ENCODE peak calls at places on chromosomes 4 and X, in ten cellular contexts. One of them, this sample, is unnamed. For H3K4me1, the result is how much of the 10 kb centered on the place peaks cover.

GRCh38 chrX:4936315-4936714 is 1222.9 kb upstream of the PRKX start:
- ATAC-seq in heart right ventricle: no peak
- ATAC-seq in pancreas: no peak
- ATAC-seq in lower lobe of right lung: no peak
- ATAC-seq in mucosa of descending colon: no peak
- ATAC-seq in K562: no peak
- ATAC-seq in CD8-positive, alpha-beta T cell: no peak
- ATAC-seq in left lung: peak
- ATAC-seq in heart left ventricle: peak
- ATAC-seq in upper lobe of left lung: no peak
- ATAC-seq in this sample: no peak

GRCh38 chrX:118570209-118570608 is 74.6 kb downstream of the DOCK11 start:
- ATAC-seq in heart right ventricle: no peak
- ATAC-seq in pancreas: no peak
- ATAC-seq in lower lobe of right lung: no peak
- ATAC-seq in mucosa of descending colon: no peak
- ATAC-seq in K562: no peak
- ATAC-seq in CD8-positive, alpha-beta T cell: no peak
- ATAC-seq in left lung: no peak
- ATAC-seq in heart left ventricle: no peak
- ATAC-seq in upper lobe of left lung: no peak
- ATAC-seq in this sample: no peak

GRCh38 chrX:20046270-20046669 is 55.4 kb upstream of the BCLAF3 start:
- ATAC-seq in heart right ventricle: no peak
- ATAC-seq in pancreas: no peak
- ATAC-seq in lower lobe of right lung: no peak
- ATAC-seq in mucosa of descending colon: no peak
- ATAC-seq in K562: no peak
- ATAC-seq in CD8-positive, alpha-beta T cell: no peak
- ATAC-seq in left lung: no peak
- ATAC-seq in heart left ventricle: no peak
- ATAC-seq in upper lobe of left lung: no peak
- ATAC-seq in this sample: no peak

GRCh38 chr4:126799971-126800722 is 832.6 kb upstream of the INTU start:
- ATAC-seq in heart right ventricle: no peak
- ATAC-seq in pancreas: no peak
- ATAC-seq in lower lobe of right lung: no peak
- ATAC-seq in mucosa of descending colon: no peak
- ATAC-seq in K562: peak
- ATAC-seq in CD8-positive, alpha-beta T cell: no peak
- ATAC-seq in left lung: peak
- ATAC-seq in heart left ventricle: no peak
- ATAC-seq in upper lobe of left lung: no peak
- ATAC-seq in this sample: no peak

GRCh38 chr4:73945674-73946449 is 36.0 kb downstream of the PF4 start:
- ATAC-seq in heart right ventricle: no peak
- ATAC-seq in pancreas: no peak
- ATAC-seq in lower lobe of right lung: peak
- ATAC-seq in mucosa of descending colon: no peak
- ATAC-seq in K562: no peak
- ATAC-seq in CD8-positive, alpha-beta T cell: no peak
- ATAC-seq in left lung: peak
- ATAC-seq in heart left ventricle: no peak
- ATAC-seq in upper lobe of left lung: peak
- ATAC-seq in this sample: no peak

GRCh38 chr4:183504930-183505555 is at the start of gene ING2:
- ATAC-seq in heart right ventricle: peak
- ATAC-seq in pancreas: peak
- ATAC-seq in lower lobe of right lung: peak
- ATAC-seq in mucosa of descending colon: peak
- ATAC-seq in K562: peak
- ATAC-seq in CD8-positive, alpha-beta T cell: peak
- ATAC-seq in left lung: peak
- ATAC-seq in heart left ventricle: peak
- ATAC-seq in upper lobe of left lung: peak
- ATAC-seq in this sample: peak

GRCh38 chrX:19576742-19577141 is 61.4 kb upstream of the MAP3K15 start:
- ATAC-seq in heart right ventricle: no peak
- ATAC-seq in pancreas: no peak
- ATAC-seq in lower lobe of right lung: no peak
- ATAC-seq in mucosa of descending colon: no peak
- ATAC-seq in K562: no peak
- ATAC-seq in CD8-positive, alpha-beta T cell: no peak
- ATAC-seq in left lung: no peak
- ATAC-seq in heart left ventricle: peak
- ATAC-seq in upper lobe of left lung: no peak
- ATAC-seq in this sample: peak

GRCh38 chr4:123116412-123116811 is 194.0 kb upstream of the NUDT6 start:
- ATAC-seq in heart right ventricle: no peak
- ATAC-seq in pancreas: no peak
- ATAC-seq in lower lobe of right lung: no peak
- ATAC-seq in mucosa of descending colon: peak
- ATAC-seq in K562: no peak
- ATAC-seq in CD8-positive, alpha-beta T cell: no peak
- ATAC-seq in left lung: no peak
- ATAC-seq in heart left ventricle: no peak
- ATAC-seq in upper lobe of left lung: no peak
- ATAC-seq in this sample: no peak

GRCh38 chrX:115589419-115589818 is 28.4 kb downstream of the PLS3 start:
- ATAC-seq in heart right ventricle: no peak
- ATAC-seq in pancreas: no peak
- ATAC-seq in lower lobe of right lung: no peak
- ATAC-seq in mucosa of descending colon: peak
- ATAC-seq in K562: no peak
- ATAC-seq in CD8-positive, alpha-beta T cell: no peak
- ATAC-seq in left lung: peak
- ATAC-seq in heart left ventricle: no peak
- ATAC-seq in upper lobe of left lung: no peak
- ATAC-seq in this sample: no peak

GRCh38 chr4:87005690-87006461 is 71.1 kb downstream of the AFF1 start:
- ATAC-seq in heart right ventricle: peak
- ATAC-seq in pancreas: no peak
- ATAC-seq in lower lobe of right lung: peak
- ATAC-seq in mucosa of descending colon: peak
- ATAC-seq in K562: peak
- ATAC-seq in CD8-positive, alpha-beta T cell: peak
- ATAC-seq in left lung: peak
- ATAC-seq in heart left ventricle: no peak
- ATAC-seq in upper lobe of left lung: peak
- ATAC-seq in this sample: peak

GRCh38 chr4:38523524-38524448 is 140.2 kb upstream of the KLF3 start:
- ATAC-seq in heart right ventricle: peak
- ATAC-seq in pancreas: no peak
- ATAC-seq in lower lobe of right lung: peak
- ATAC-seq in mucosa of descending colon: peak
- ATAC-seq in K562: peak
- ATAC-seq in CD8-positive, alpha-beta T cell: peak
- ATAC-seq in left lung: peak
- ATAC-seq in heart left ventricle: peak
- ATAC-seq in upper lobe of left lung: peak
- ATAC-seq in this sample: peak

DNA sequence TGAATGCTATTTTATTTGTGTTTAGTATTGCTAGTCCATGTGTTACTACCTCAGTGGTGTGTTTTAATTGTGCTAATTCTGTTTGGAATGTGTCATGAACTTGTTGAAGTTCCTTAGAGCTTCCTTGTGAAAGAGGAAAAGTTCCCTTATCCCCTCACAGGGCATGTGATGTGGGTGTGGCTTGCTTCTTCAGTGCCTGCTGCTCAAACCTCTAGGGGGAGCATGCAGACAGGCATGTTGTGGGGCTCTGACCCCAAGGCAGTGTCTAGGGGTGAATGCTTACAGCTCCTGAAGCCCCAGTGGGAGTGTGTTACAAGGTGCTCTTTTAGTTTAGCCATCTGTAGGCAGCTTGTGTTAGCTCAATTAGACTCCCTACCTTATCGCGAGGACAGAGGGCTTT is 86.5 kb downstream of the MAGED4 start:
- ATAC-seq in heart right ventricle: no peak
- ATAC-seq in pancreas: no peak
- ATAC-seq in lower lobe of right lung: no peak
- ATAC-seq in mucosa of descending colon: no peak
- ATAC-seq in K562: peak
- ATAC-seq in CD8-positive, alpha-beta T cell: no peak
- ATAC-seq in left lung: peak
- ATAC-seq in heart left ventricle: no peak
- ATAC-seq in upper lobe of left lung: no peak
- ATAC-seq in this sample: no peak
- TF ChIP-seq CTCF in heart right ventricle: no peak
- TF ChIP-seq CTCF in pancreas: no peak
- TF ChIP-seq CTCF in lower lobe of right lung: peak
- TF ChIP-seq CTCF in mucosa of descending colon: no peak
- TF ChIP-seq CTCF in K562: peak
- TF ChIP-seq CTCF in CD8-positive, alpha-beta T cell: no peak
- TF ChIP-seq CTCF in left lung: no peak
- TF ChIP-seq CTCF in heart left ventricle: no peak
- TF ChIP-seq CTCF in upper lobe of left lung: peak
- TF ChIP-seq CTCF in this sample: no peak

GRCh38 chr4:108611360-108611759 is 9.0 kb upstream of the RPL34 start:
- ATAC-seq in heart right ventricle: no peak
- ATAC-seq in pancreas: no peak
- ATAC-seq in lower lobe of right lung: no peak
- ATAC-seq in mucosa of descending colon: no peak
- ATAC-seq in K562: peak
- ATAC-seq in CD8-positive, alpha-beta T cell: no peak
- ATAC-seq in left lung: no peak
- ATAC-seq in heart left ventricle: no peak
- ATAC-seq in upper lobe of left lung: peak
- ATAC-seq in this sample: no peak
- H3K4me3 ChIP-seq in heart right ventricle: no peak
- H3K4me3 ChIP-seq in pancreas: no peak
- H3K4me3 ChIP-seq in lower lobe of right lung: peak
- H3K4me3 ChIP-seq in mucosa of descending colon: no peak
- H3K4me3 ChIP-seq in K562: no peak
- H3K4me3 ChIP-seq in CD8-positive, alpha-beta T cell: no peak
- H3K4me3 ChIP-seq in left lung: no peak
- H3K4me3 ChIP-seq in heart left ventricle: peak
- H3K4me3 ChIP-seq in upper lobe of left lung: no peak
- H3K4me3 ChIP-seq in this sample: peak

DNA sequence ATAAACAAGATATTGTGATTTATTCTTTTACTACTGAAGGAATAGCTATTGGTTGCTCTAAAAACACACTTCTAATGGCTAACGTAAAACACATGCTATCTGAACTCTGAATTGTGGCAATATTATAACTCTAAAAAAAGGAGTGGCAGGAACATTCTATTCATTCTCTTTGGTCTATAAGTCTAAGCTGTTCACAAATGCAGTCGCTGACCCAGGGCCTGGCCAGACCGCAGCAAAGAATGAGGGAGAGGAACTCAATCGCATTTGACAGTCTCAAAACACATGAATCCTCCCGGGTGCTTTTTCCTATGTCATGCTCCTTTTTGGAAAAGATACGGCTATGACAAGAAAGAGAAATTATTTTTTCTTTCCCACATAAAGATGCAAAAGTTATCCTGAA is 651.6 kb upstream of the PITX2 start:
- ATAC-seq in heart right ventricle: no peak
- ATAC-seq in pancreas: no peak
- ATAC-seq in lower lobe of right lung: no peak
- ATAC-seq in mucosa of descending colon: no peak
- ATAC-seq in K562: no peak
- ATAC-seq in CD8-positive, alpha-beta T cell: no peak
- ATAC-seq in left lung: no peak
- ATAC-seq in heart left ventricle: no peak
- ATAC-seq in upper lobe of left lung: no peak
- ATAC-seq in this sample: no peak
- H3K4me1 ChIP-seq in heart right ventricle: under half
- H3K4me1 ChIP-seq in pancreas: under half
- H3K4me1 ChIP-seq in lower lobe of right lung: under half
- H3K4me1 ChIP-seq in mucosa of descending colon: under half
- H3K4me1 ChIP-seq in K562: under half
- H3K4me1 ChIP-seq in CD8-positive, alpha-beta T cell: under half
- H3K4me1 ChIP-seq in left lung: under half
- H3K4me1 ChIP-seq in heart left ventricle: under half
- H3K4me1 ChIP-seq in upper lobe of left lung: under half
- H3K4me1 ChIP-seq in this sample: under half

DNA sequence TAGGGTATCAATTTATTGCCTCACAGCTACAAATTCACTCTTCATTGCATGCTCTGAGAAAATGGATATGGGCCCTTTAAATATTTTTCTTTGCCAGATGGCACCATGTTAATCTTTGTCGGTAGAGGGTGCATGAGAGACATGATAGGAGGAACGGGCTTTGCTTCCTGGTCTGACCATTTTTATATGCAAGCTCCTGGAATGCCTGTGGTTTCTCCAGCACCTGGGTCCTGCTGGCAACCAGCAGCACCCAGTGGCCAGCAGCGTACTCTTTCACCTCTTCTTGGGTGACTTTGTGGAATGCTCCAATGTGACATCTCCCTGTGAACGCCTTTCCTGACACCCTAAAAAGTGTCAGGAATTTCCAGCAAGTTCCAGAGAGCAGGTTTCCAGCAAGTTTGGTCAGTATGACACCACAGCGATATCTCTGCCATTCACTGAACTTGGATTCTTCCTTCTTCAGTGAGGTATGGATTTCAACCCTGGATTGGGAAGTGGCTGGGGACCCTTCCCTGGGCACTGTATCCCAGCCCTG is 140.3 kb upstream of the PGRMC2 start:
- ATAC-seq in heart right ventricle: peak
- ATAC-seq in pancreas: peak
- ATAC-seq in lower lobe of right lung: peak
- ATAC-seq in mucosa of descending colon: peak
- ATAC-seq in K562: peak
- ATAC-seq in CD8-positive, alpha-beta T cell: no peak
- ATAC-seq in left lung: peak
- ATAC-seq in heart left ventricle: peak
- ATAC-seq in upper lobe of left lung: peak
- ATAC-seq in this sample: no peak
- TF ChIP-seq CTCF in heart right ventricle: peak
- TF ChIP-seq CTCF in pancreas: no peak
- TF ChIP-seq CTCF in lower lobe of right lung: peak
- TF ChIP-seq CTCF in mucosa of descending colon: no peak
- TF ChIP-seq CTCF in K562: peak
- TF ChIP-seq CTCF in CD8-positive, alpha-beta T cell: no peak
- TF ChIP-seq CTCF in left lung: peak
- TF ChIP-seq CTCF in heart left ventricle: peak
- TF ChIP-seq CTCF in upper lobe of left lung: peak
- TF ChIP-seq CTCF in this sample: no peak